ENCODE peak calls at places on chromosomes 16 and 17, in six cellular contexts. I is psoas muscle; D is neural crest cell; Y is T-helper 2 cell; E is GM23248; M is stimulated activated CD8-positive, alpha-beta memory T cell treated with anti-CD3 and anti-CD28 coated beads, Interleukin-7, amount 100 ng/mL, for 4 hours. T is an unnamed sample.

GRCh38 chr16:28097500-28097899 is 34.0 kb upstream of the GSG1L start:
- DNase-seq in I (no peak), D (no peak), Y (no peak), E (no peak), M (no peak), T (no peak)

GRCh38 chr16:85006639-85007038 is 4.7 kb downstream of the ZDHHC7 start:
- DNase-seq in I (no peak), D (no peak), Y (no peak), E (no peak), M (no peak), T (peak)

GRCh38 chr17:59558953-59559352 is 6.5 kb upstream of the DHX40 start:
- DNase-seq in I (no peak), D (no peak), Y (no peak), E (peak), M (no peak), T (peak)

GRCh38 chr16:2032285-2033056 is 5.8 kb downstream of the NHERF2 start:
- DNase-seq in I (no peak), D (no peak), Y (no peak), E (peak), M (no peak), T (peak)

GRCh38 chr16:49454426-49455180 is 81.0 kb downstream of the C16orf78 start:
- DNase-seq in I (peak), D (no peak), Y (no peak), E (no peak), M (no peak), T (no peak)

GRCh38 chr16:48963306-48963705 is 318.3 kb downstream of the CBLN1 start:
- DNase-seq in I (no peak), D (no peak), Y (no peak), E (peak), M (no peak), T (peak)

GRCh38 chr17:65183736-65184135 is 46.6 kb downstream of the RGS9 start:
- DNase-seq in I (no peak), D (no peak), Y (no peak), E (peak), M (no peak), T (no peak)

GRCh38 chr17:1868090-1868489 is 38.3 kb downstream of the RPA1 start:
- DNase-seq in I (no peak), D (no peak), Y (no peak), E (no peak), M (no peak), T (no peak)

GRCh38 chr17:80999224-81000088 is 7.8 kb downstream of the CHMP6 start:
- DNase-seq in I (no peak), D (no peak), Y (no peak), E (no peak), M (no peak), T (no peak)

T was measured in fibroblast of mammary gland.